ENCODE peak calls at places on chromosome 2, in eight cellular contexts. D is Kasumi-1; B is CD8-positive, alpha-beta memory T cell; N is fibroblast of mammary gland; V is NCI-H2081; T is EL; O is AG20443; P is adrenal gland. S is an unnamed sample.
A peak's percentile ranks its signal among the peaks of the same experiment; 100 is the strongest.

GRCh38 chr2:124880995-124881394 is 855.9 kb downstream of the CNTNAP5 start:
- DNase-seq in P (no peak), N (no peak), V (no peak), D (no peak), O (no peak), B (no peak), T (no peak), S (no peak)

GRCh38 chr2:217776631-217777030 is 226.2 kb downstream of the TNS1 start:
- DNase-seq in T (no peak), O (no peak), B (no peak), D (no peak), P (no peak), N (no peak), V (no peak), S (no peak)

GRCh38 chr2:213104089-213104902 is 47.1 kb downstream of the IKZF2 start:
- DNase-seq in O (peak; percentile 9), V (no peak), N (peak; percentile 19), B (peak; percentile 43), D (no peak), P (no peak), T (no peak), S (no peak)

GRCh38 chr2:46379213-46380037 is 82.2 kb downstream of the EPAS1 start:
- DNase-seq in V (no peak), P (no peak), D (no peak), O (no peak), B (no peak), N (no peak), T (no peak), S (no peak)

GRCh38 chr2:120850551-120850950 is 114.9 kb downstream of the GLI2 start:
- DNase-seq in V (no peak), O (no peak), B (no peak), D (no peak), N (no peak), P (no peak), T (no peak), S (peak; percentile 0)

GRCh38 chr2:102488063-102488462 is 15.0 kb downstream of the SLC9A4 start:
- DNase-seq in P (no peak), V (no peak), O (peak; percentile 28), T (peak; percentile 69), N (peak; percentile 74), B (no peak), D (peak; percentile 5), S (no peak)

GRCh38 chr2:138293045-138293444 is 208.5 kb upstream of the SPOPL start:
- DNase-seq in V (no peak), P (no peak), O (no peak), N (no peak), D (no peak), B (no peak), T (no peak), S (no peak)

GRCh38 chr2:208608436-208608835 is 201.8 kb downstream of the PTH2R start:
- DNase-seq in T (no peak), P (no peak), D (no peak), V (no peak), N (no peak), O (no peak), B (no peak), S (no peak)

GRCh38 chr2:12070581-12070980 is 324.1 kb downstream of the LPIN1 start:
- DNase-seq in D (no peak), P (no peak), O (peak; percentile 38), T (peak; percentile 72), N (no peak), B (no peak), V (no peak), S (no peak)

GRCh38 chr2:106972782-106973181 is 86.8 kb upstream of the ST6GAL2 start:
- DNase-seq in T (peak; percentile 63), V (no peak), N (no peak), B (no peak), P (no peak), D (no peak), O (peak; percentile 35), S (no peak)

GRCh38 chr2:8126783-8127182 is 555.1 kb upstream of the ID2 start:
- DNase-seq in D (no peak), P (no peak), O (no peak), V (no peak), T (no peak), B (no peak), N (no peak), S (no peak)

GRCh38 chr2:31033032-31033431 is 105.2 kb downstream of the GALNT14 start:
- DNase-seq in O (no peak), N (no peak), T (no peak), P (no peak), D (peak; percentile 34), V (no peak), B (no peak), S (no peak)

S was measured in left ventricle myocardium superior.